ENCODE peak calls at places on chromosomes 13 and 19, in nine cellular contexts. C is suprapubic skin, J is K562, V is spleen, Q is SK-N-SH, F is stomach, A is upper lobe of left lung, Y is transverse colon, S is GM23338. Z is an unnamed sample.

GRCh38 chr19:45499196-45500180 is 1.2 kb downstream of the PPM1N start:
- DNase-seq in C (no peak), J (peak; percentile 72), V (peak; percentile 90), Q (peak; percentile 62), F (no peak), A (no peak), Y (peak; percentile 68), S (peak; percentile 100), Z (peak; percentile 50)

GRCh38 chr13:105462098-105462497 is 1073.4 kb downstream of the EFNB2 start:
- DNase-seq in C (no peak), J (no peak), V (no peak), Q (no peak), F (no peak), A (no peak), Y (no peak), S (no peak), Z (no peak)

GRCh38 chr19:8338835-8339234 is 4.2 kb downstream of the KANK3 start:
- DNase-seq in C (no peak), J (no peak), V (no peak), Q (no peak), F (no peak), A (no peak), Y (no peak), S (peak; percentile 57), Z (no peak)

GRCh38 chr13:78239681-78240080 is 321.1 kb upstream of the EDNRB start:
- DNase-seq in C (no peak), J (no peak), V (no peak), Q (no peak), F (no peak), A (no peak), Y (no peak), S (peak; percentile 13), Z (no peak)

GRCh38 chr19:29634002-29634401 is 27.9 kb downstream of the POP4 start:
- DNase-seq in C (no peak), J (no peak), V (no peak), Q (no peak), F (no peak), A (no peak), Y (no peak), S (no peak), Z (no peak)

GRCh38 chr13:39875583-39875982 is 220.1 kb downstream of the COG6 start:
- DNase-seq in C (no peak), J (no peak), V (no peak), Q (no peak), F (no peak), A (no peak), Y (no peak), S (no peak), Z (no peak)

GRCh38 chr13:113169277-113170272 is 11.1 kb downstream of the PROZ start:
- DNase-seq in C (no peak), J (no peak), V (no peak), Q (no peak), F (no peak), A (no peak), Y (no peak), S (no peak), Z (no peak)

GRCh38 chr19:55210120-55210493 is 806 bp upstream of the PTPRH start:
- DNase-seq in C (no peak), J (no peak), V (no peak), Q (no peak), F (peak; percentile 48), A (no peak), Y (no peak), S (no peak), Z (no peak)

GRCh38 chr19:35266904-35267817 is 1.6 kb upstream of the USF2 start:
- DNase-seq in C (peak; percentile 79), J (peak; percentile 67), V (peak; percentile 93), Q (peak; percentile 68), F (no peak), A (peak; percentile 90), Y (peak; percentile 61), S (peak; percentile 63), Z (no peak)

GRCh38 chr13:113938246-113938645 is 35.6 kb downstream of the C13orf46 start:
- DNase-seq in C (no peak), J (no peak), V (peak; percentile 34), Q (peak; percentile 22), F (no peak), A (no peak), Y (no peak), S (no peak), Z (no peak)

GRCh38 chr13:99018418-99019180 is 40.7 kb upstream of the DOCK9 start:
- DNase-seq in C (no peak), J (no peak), V (no peak), Q (no peak), F (no peak), A (no peak), Y (no peak), S (no peak), Z (no peak)

GRCh38 chr13:27334774-27335490 is 64.3 kb downstream of the RASL11A start:
- DNase-seq in C (no peak), J (no peak), V (no peak), Q (no peak), F (no peak), A (no peak), Y (no peak), S (no peak), Z (no peak)

GRCh38 chr13:44142540-44142867 is 231.1 kb upstream of the SERP2 start:
- DNase-seq in C (no peak), J (no peak), V (peak; percentile 78), Q (peak; percentile 34), F (no peak), A (no peak), Y (no peak), S (peak; percentile 25), Z (no peak)

GRCh38 chr13:47455581-47455980 is 545.5 kb downstream of the SUCLA2 start:
- DNase-seq in C (no peak), J (no peak), V (no peak), Q (peak; percentile 4), F (no peak), A (no peak), Y (no peak), S (peak; percentile 12), Z (no peak)

GRCh38 chr13:45872574-45872973 is 21.0 kb upstream of the SIAH3 start:
- DNase-seq in C (no peak), J (no peak), V (no peak), Q (peak; percentile 58), F (no peak), A (no peak), Y (no peak), S (no peak), Z (no peak)

GRCh38 chr19:1364070-1364719 is 19.5 kb upstream of the NDUFS7 start:
- DNase-seq in C (no peak), J (no peak), V (no peak), Q (no peak), F (no peak), A (no peak), Y (no peak), S (no peak), Z (no peak)
- H3K36me3 ChIP-seq in C (peaks cover 49% of the 10 kb centered on the region), J (peaks cover 93% of the 10 kb centered on the region), V (peaks cover 97% of the 10 kb centered on the region), Q (peaks cover 65% of the 10 kb centered on the region), F (peaks cover 96% of the 10 kb centered on the region), A (peaks cover 7% of the 10 kb centered on the region), Y (peaks cover 22% of the 10 kb centered on the region), S (peaks cover 32% of the 10 kb centered on the region), Z (peaks cover 24% of the 10 kb centered on the region)

DNA sequence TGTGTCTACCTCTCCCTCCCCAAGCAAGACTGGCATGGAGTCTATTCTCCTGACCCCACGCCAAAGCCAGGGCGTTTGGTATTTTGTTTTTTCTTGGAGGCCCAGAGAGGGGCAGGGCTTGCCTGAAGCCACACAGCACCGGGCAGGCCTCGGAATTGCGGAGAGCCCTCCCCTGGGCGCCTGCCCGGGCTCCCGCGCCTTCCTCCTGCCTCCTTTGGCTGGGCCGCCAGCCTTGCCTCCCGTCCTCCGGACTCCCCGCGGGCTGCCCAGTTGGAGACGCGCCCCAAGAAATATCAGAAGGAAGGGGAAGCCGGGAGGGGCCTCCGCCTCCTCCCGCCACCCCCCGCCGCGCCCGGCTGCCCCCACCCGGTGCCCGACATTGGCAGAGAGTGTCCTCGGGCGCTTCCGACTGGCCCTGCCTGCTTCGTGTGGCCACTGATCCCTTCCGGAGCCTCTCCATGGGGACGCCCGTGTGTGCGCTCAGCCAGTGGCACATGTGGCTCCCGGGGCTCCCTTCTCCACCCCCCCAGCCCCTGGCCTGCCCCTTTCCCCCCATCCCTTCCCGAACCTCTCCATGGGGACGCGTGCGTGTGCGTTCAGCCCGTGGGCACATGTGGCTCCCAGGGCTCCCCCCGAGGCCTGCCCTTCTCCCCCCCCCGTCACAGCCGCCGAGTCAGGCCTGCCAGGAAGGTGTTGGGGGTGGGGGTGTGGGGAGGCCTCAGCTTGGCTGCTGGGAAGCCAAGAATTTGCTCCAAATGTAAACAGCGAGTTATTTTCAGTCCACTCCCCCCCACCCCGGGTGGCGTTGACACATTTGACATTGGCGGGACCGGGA is 37.3 kb downstream of the NFIC start:
- DNase-seq in C (peak; percentile 94), J (no peak), V (peak; percentile 84), Q (peak; percentile 93), F (peak; percentile 91), A (peak; percentile 90), Y (peak; percentile 80), S (peak; percentile 31), Z (no peak)
- TF ChIP-seq POLR2AphosphoS5 in C (peak; percentile 80), J (peak; percentile 23), V (peak; percentile 66), Q (no peak), F (peak; percentile 89), A (peak; percentile 98), Y (peak; percentile 83), S (no peak), Z (no peak)

DNA sequence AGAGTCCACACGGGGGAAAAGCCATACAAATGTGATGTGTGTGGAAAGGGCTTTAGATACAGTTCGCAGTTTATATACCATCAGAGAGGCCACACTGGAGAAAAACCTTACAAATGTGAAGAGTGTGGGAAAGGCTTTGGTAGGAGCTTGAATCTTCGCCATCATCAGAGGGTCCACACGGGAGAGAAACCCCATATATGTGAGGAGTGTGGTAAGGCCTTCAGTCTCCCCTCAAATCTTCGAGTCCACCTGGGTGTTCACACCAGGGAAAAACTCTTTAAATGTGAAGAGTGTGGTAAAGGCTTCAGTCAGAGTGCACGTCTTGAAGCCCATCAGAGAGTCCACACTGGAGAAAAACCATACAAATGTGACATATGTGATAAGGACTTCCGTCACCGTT is 23.3 kb upstream of the ZNF233 start:
- DNase-seq in C (no peak), J (no peak), V (no peak), Q (no peak), F (no peak), A (no peak), Y (no peak), S (no peak), Z (no peak)
- H3K36me3 ChIP-seq in C (peaks cover 60% of the 10 kb centered on the region), J (peaks cover 20% of the 10 kb centered on the region), V (peaks cover 63% of the 10 kb centered on the region), Q (peaks cover 56% of the 10 kb centered on the region), F (peaks cover 78% of the 10 kb centered on the region), A (peaks cover 39% of the 10 kb centered on the region), Y (peaks cover 62% of the 10 kb centered on the region), S (peaks cover 36% of the 10 kb centered on the region), Z (peaks cover 60% of the 10 kb centered on the region)

DNA sequence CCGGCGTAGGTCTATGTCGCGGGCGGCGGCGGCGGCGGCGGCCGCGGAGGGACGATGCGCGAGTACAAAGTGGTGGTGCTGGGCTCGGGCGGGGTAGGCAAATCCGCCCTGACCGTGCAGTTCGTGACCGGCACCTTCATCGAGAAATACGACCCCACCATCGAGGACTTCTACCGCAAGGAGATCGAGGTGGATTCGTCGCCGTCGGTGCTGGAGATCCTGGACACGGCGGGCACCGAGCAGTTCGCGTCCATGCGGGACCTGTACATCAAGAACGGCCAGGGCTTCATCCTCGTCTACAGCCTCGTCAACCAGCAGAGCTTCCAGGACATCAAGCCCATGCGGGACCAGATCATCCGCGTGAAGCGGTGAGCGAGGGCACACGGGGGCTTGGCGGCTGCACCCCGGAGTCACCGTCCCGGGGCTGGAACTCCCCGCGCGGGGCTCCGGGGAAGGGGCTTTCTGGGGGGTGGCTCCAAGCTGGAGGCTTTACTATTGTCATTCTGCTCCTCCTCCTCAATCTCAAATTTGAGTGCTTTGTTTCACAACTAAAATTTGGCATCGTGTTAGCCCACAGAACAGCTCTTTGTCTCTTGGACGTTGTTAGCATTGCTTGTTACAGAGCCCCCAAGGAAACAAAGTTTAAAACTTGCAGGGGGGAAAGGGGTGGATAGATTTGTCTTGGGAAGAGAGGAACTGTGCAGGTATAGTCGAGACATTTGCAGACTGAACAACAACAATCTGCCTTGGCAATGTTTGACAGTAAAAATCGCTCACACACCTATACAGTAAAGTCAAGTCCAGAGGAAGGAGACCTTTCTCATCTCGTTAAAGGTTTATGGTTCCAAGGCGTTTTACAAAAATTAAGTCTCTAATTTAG is 688 bp downstream of the RAP2A start:
- DNase-seq in C (peak; percentile 82), J (no peak), V (no peak), Q (peak; percentile 22), F (peak; percentile 37), A (peak; percentile 87), Y (peak; percentile 43), S (peak; percentile 28), Z (no peak)
- TF ChIP-seq POLR2AphosphoS5 in C (no peak), J (no peak), V (peak; percentile 69), Q (no peak), F (no peak), A (peak; percentile 35), Y (no peak), S (no peak), Z (no peak)